ENCODE peak calls at places on chromosomes 4 and X, in nine cellular contexts. D, Q, L, A, V, P, I, U and N are unnamed samples.

GRCh38 chr4:13947921-13948320 is 320.4 kb upstream of the BOD1L1 start:
- DNase-seq in D (no peak), Q (no peak), L (no peak), A (no peak), V (no peak), P (no peak), I (no peak), U (no peak), N (no peak)

GRCh38 chrX:44071847-44072545 is 98.8 kb upstream of the NDP start:
- DNase-seq in D (no peak), Q (no peak), L (no peak), A (peak), V (no peak), P (no peak), I (peak), U (no peak), N (no peak)

GRCh38 chrX:34866636-34867035 is 76.0 kb upstream of the FAM47B start:
- DNase-seq in D (no peak), Q (no peak), L (no peak), A (no peak), V (no peak), P (no peak), I (peak), U (no peak), N (no peak)

GRCh38 chr4:171644430-171645057 is 168.7 kb upstream of the GALNTL6 start:
- DNase-seq in D (no peak), Q (no peak), L (no peak), A (no peak), V (no peak), P (no peak), I (no peak), U (no peak), N (no peak)

GRCh38 chrX:136168929-136169735 is 21.8 kb downstream of the FHL1 start:
- DNase-seq in D (no peak), Q (no peak), L (no peak), A (no peak), V (no peak), P (peak), I (peak), U (peak), N (peak)

GRCh38 chr4:20305976-20306375 is 54.3 kb downstream of the SLIT2 start:
- DNase-seq in D (no peak), Q (peak), L (no peak), A (no peak), V (no peak), P (peak), I (no peak), U (no peak), N (no peak)

GRCh38 chr4:40178672-40179071 is 18.2 kb upstream of the RHOH start:
- DNase-seq in D (no peak), Q (no peak), L (no peak), A (no peak), V (no peak), P (no peak), I (no peak), U (no peak), N (no peak)

GRCh38 chrX:96394566-96394965 is 290.1 kb upstream of the DIAPH2 start:
- DNase-seq in D (no peak), Q (no peak), L (no peak), A (no peak), V (no peak), P (no peak), I (peak), U (no peak), N (no peak)

GRCh38 chrX:56802921-56803848 is 74.1 kb downstream of the NBDY start:
- DNase-seq in D (no peak), Q (peak), L (peak), A (no peak), V (peak), P (no peak), I (no peak), U (peak), N (peak)

GRCh38 chrX:150362599-150363481 is at the start of gene MAMLD1:
- DNase-seq in D (no peak), Q (peak), L (peak), A (no peak), V (no peak), P (no peak), I (peak), U (peak), N (peak)

GRCh38 chr4:152323221-152323620 is 212.7 kb downstream of the FBXW7 start:
- DNase-seq in D (no peak), Q (no peak), L (no peak), A (no peak), V (no peak), P (no peak), I (no peak), U (no peak), N (no peak)

GRCh38 chrX:6729581-6729980 is 194.7 kb upstream of the VCX3A start:
- DNase-seq in D (no peak), Q (no peak), L (no peak), A (no peak), V (no peak), P (no peak), I (peak), U (no peak), N (no peak)

GRCh38 chr4:102449751-102450352 is 51.3 kb upstream of the NFKB1 start:
- DNase-seq in D (peak), Q (peak), L (peak), A (peak), V (peak), P (peak), I (peak), U (peak), N (peak)

GRCh38 chr4:53321988-53322289 is 43.9 kb downstream of the SCFD2 start:
- DNase-seq in D (no peak), Q (no peak), L (no peak), A (no peak), V (no peak), P (no peak), I (no peak), U (no peak), N (no peak)

GRCh38 chr4:38160487-38161207 is 200.4 kb downstream of the PTTG2 start:
- DNase-seq in D (no peak), Q (no peak), L (peak), A (peak), V (peak), P (no peak), I (peak), U (peak), N (no peak)

GRCh38 chr4:93888768-93889167 is 60.2 kb downstream of the ATOH1 start:
- DNase-seq in D (no peak), Q (no peak), L (no peak), A (no peak), V (no peak), P (no peak), I (no peak), U (no peak), N (no peak)

GRCh38 chr4:162116085-162116784 is 47.6 kb downstream of the FSTL5 start:
- DNase-seq in D (no peak), Q (no peak), L (no peak), A (no peak), V (no peak), P (no peak), I (no peak), U (no peak), N (no peak)

GRCh38 chrX:50988649-50989048 is 78.1 kb downstream of the BMP15 start:
- DNase-seq in D (peak), Q (peak), L (no peak), A (no peak), V (peak), P (peak), I (peak), U (peak), N (no peak)

GRCh38 chr4:184424279-184424678 is 50.1 kb downstream of the IRF2 start:
- DNase-seq in D (no peak), Q (no peak), L (no peak), A (no peak), V (no peak), P (no peak), I (no peak), U (no peak), N (no peak)

GRCh38 chrX:124194903-124195302 is 137.6 kb upstream of the TEX13D start:
- DNase-seq in D (no peak), Q (no peak), L (no peak), A (no peak), V (no peak), P (no peak), I (no peak), U (no peak), N (no peak)